ENCODE peak calls at places on chromosomes 1 and 21, in seven cellular contexts. K is HuH-7.5; B is activated naive CD4-positive, alpha-beta T cell; X is stomach; W is B cell; V is nucleus accumbens; Q is HFFc6. M is an unnamed sample.

GRCh38 chr1:94980049-94980908 is 53.4 kb upstream of the CNN3 start:
- DNase-seq in K (no peak), B (no peak), X (no peak), W (no peak), V (no peak), Q (peak), M (no peak)

GRCh38 chr1:209486861-209487260 is 96.7 kb upstream of the CAMK1G start:
- DNase-seq in K (no peak), B (no peak), X (no peak), W (no peak), V (no peak), Q (peak), M (no peak)

GRCh38 chr1:1460540-1461130 is 10.9 kb upstream of the ATAD3B start:
- DNase-seq in K (no peak), B (no peak), X (no peak), W (peak), V (no peak), Q (no peak), M (no peak)

GRCh38 chr1:179146476-179146875 is 64.6 kb downstream of the TOR3A start:
- DNase-seq in K (no peak), B (no peak), X (no peak), W (no peak), V (no peak), Q (no peak), M (no peak)

GRCh38 chr1:42312576-42313212 is 22.3 kb downstream of the FOXJ3 start:
- DNase-seq in K (no peak), B (no peak), X (no peak), W (no peak), V (no peak), Q (no peak), M (no peak)

GRCh38 chr21:18334066-18334465 is 69.5 kb downstream of the TMPRSS15 start:
- DNase-seq in K (no peak), B (no peak), X (no peak), W (no peak), V (no peak), Q (no peak), M (no peak)

GRCh38 chr1:219771039-219771438 is 157.3 kb downstream of the SLC30A10 start:
- DNase-seq in K (no peak), B (no peak), X (no peak), W (no peak), V (no peak), Q (peak), M (no peak)

GRCh38 chr1:12578860-12579422 is 39.1 kb downstream of the DHRS3 start:
- DNase-seq in K (no peak), B (no peak), X (no peak), W (no peak), V (no peak), Q (no peak), M (no peak)

GRCh38 chr1:210586785-210587184 is 258.1 kb downstream of the HHAT start:
- DNase-seq in K (no peak), B (no peak), X (no peak), W (no peak), V (peak), Q (no peak), M (no peak)

GRCh38 chr1:11071463-11072215 is 11.8 kb upstream of the SRM start:
- DNase-seq in K (no peak), B (no peak), X (peak), W (no peak), V (no peak), Q (no peak), M (no peak)

GRCh38 chr1:234231061-234231892 is 142.0 kb upstream of the COA6 start:
- DNase-seq in K (peak), B (no peak), X (no peak), W (no peak), V (no peak), Q (no peak), M (no peak)

GRCh38 chr1:206484901-206485300 is 14.6 kb downstream of the IKBKE start:
- DNase-seq in K (no peak), B (no peak), X (no peak), W (no peak), V (no peak), Q (no peak), M (no peak)

GRCh38 chr21:34958040-34958439 is 91.1 kb downstream of the RUNX1 start:
- DNase-seq in K (no peak), B (no peak), X (no peak), W (no peak), V (no peak), Q (no peak), M (no peak)

GRCh38 chr1:23524716-23525401 is 6.2 kb downstream of the E2F2 start:
- DNase-seq in K (no peak), B (no peak), X (peak), W (peak), V (no peak), Q (no peak), M (no peak)

GRCh38 chr1:7207875-7208646 is 422.8 kb downstream of the CAMTA1 start:
- DNase-seq in K (peak), B (no peak), X (peak), W (no peak), V (no peak), Q (peak), M (no peak)